ENCODE peak calls at places on chromosomes 12 and 14, in six cellular contexts. Z, A, Q, X, P and N are unnamed samples.
A peak's percentile ranks its signal among the peaks of the same experiment; 100 is the strongest.

GRCh38 chr14:55366271-55366670 is 45.4 kb downstream of the ATG14 start:
- DNase-seq in Q (no peak), A (no peak), P (no peak), X (no peak), Z (no peak), N (no peak)

GRCh38 chr14:31286456-31287293 is 79.1 kb upstream of the HECTD1 start:
- DNase-seq in Q (no peak), Z (no peak), A (no peak), P (no peak), X (no peak), N (peak; percentile 27)

GRCh38 chr12:45469902-45470301 is 254.0 kb downstream of the ANO6 start:
- DNase-seq in A (no peak), Z (no peak), X (no peak), P (no peak), Q (no peak), N (no peak)

GRCh38 chr14:65224799-65225198 is 122.5 kb upstream of the MAX start:
- DNase-seq in P (peak; percentile 80), Z (no peak), X (no peak), A (no peak), Q (no peak), N (peak; percentile 31)

GRCh38 chr12:76236640-76237039 is 111.6 kb downstream of the BBS10 start:
- DNase-seq in A (no peak), Q (no peak), Z (no peak), X (no peak), P (no peak), N (no peak)

GRCh38 chr12:93145086-93145485 is 216.0 kb upstream of the EEA1 start:
- DNase-seq in Z (no peak), X (no peak), Q (no peak), A (no peak), P (no peak), N (no peak)

GRCh38 chr14:102317564-102318248 is 1.8 kb upstream of the ZNF839 start:
- DNase-seq in Q (no peak), P (no peak), Z (peak; percentile 81), A (no peak), X (no peak), N (peak; percentile 32)

GRCh38 chr12:64522316-64522715 is 70.4 kb downstream of the TBK1 start:
- DNase-seq in Q (no peak), Z (no peak), X (no peak), A (no peak), P (no peak), N (no peak)

GRCh38 chr12:109389146-109389545 is 41.4 kb downstream of the MYO1H start:
- DNase-seq in Z (no peak), P (no peak), X (no peak), Q (no peak), A (no peak), N (no peak)

GRCh38 chr12:105921872-105922669 is 216.7 kb downstream of the NUAK1 start:
- DNase-seq in X (no peak), Q (no peak), A (no peak), P (no peak), Z (peak; percentile 49), N (no peak)

GRCh38 chr12:67910360-67911292 is 78.6 kb upstream of the IFNG-AS1 start:
- DNase-seq in A (no peak), P (no peak), Z (peak; percentile 44), Q (no peak), X (no peak), N (no peak)

GRCh38 chr12:92007787-92008186 is 137.9 kb downstream of the BTG1 start:
- DNase-seq in A (no peak), P (no peak), Q (no peak), X (no peak), Z (no peak), N (no peak)

GRCh38 chr12:106145539-106146447 is 7.0 kb upstream of the NUAK1 start:
- DNase-seq in Q (no peak), P (no peak), Z (peak; percentile 53), X (no peak), A (no peak), N (no peak)

GRCh38 chr14:61247935-61248334 is 33.2 kb downstream of the TMEM30B start:
- DNase-seq in X (no peak), Q (no peak), P (no peak), A (no peak), Z (no peak), N (peak; percentile 84)

GRCh38 chr14:66495214-66496098 is 9.3 kb downstream of the CCDC196 start:
- DNase-seq in X (peak; percentile 40), Q (peak; percentile 39), A (peak; percentile 32), P (no peak), Z (peak; percentile 39), N (peak; percentile 50)

GRCh38 chr12:1970331-1970900 is 33.8 kb downstream of the DCP1B start:
- DNase-seq in X (no peak), Q (no peak), A (no peak), P (no peak), Z (peak; percentile 38), N (no peak)

GRCh38 chr12:123076604-123077297 is 74.1 kb downstream of the PITPNM2 start:
- DNase-seq in X (no peak), Z (no peak), P (no peak), Q (peak; percentile 25), A (no peak), N (peak; percentile 20)

GRCh38 chr14:68936476-68936875 is 42.6 kb downstream of the ACTN1 start:
- DNase-seq in X (peak; percentile 52), A (no peak), Q (no peak), Z (no peak), P (no peak), N (no peak)
- H3K4me1 ChIP-seq in X (peaks cover 7% of the 10 kb centered on the region), A (peaks cover 85% of the 10 kb centered on the region), Q (peaks cover 75% of the 10 kb centered on the region), Z (peaks cover 80% of the 10 kb centered on the region), P (peaks cover 47% of the 10 kb centered on the region), N (peaks cover 5% of the 10 kb centered on the region)

DNA sequence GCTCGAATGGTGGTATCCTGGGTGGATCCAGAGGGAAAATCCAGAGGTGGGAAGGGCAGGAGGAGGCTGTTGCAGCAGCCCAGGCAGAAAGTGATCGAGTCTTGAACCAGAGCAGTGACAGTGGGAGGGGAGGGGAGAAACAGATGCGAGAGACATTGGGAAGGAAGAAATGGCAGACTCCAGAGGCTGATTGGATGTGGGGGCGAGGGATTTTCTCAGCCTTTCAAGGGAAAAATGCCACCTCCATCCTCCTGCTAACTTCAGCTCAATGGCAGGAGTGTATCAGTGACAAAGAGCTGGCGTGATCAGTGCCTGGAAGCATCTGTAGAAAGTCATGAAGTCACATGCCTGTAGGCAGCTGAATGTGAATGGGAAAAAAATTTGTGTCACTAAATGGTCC is 38.6 kb upstream of the NRXN3 start:
- DNase-seq in P (no peak), Q (no peak), Z (no peak), A (no peak), X (no peak), N (no peak)
- H3K9me3 ChIP-seq in P (no peaks in the 10 kb centered on the region), Q (no peaks in the 10 kb centered on the region), Z (no peaks in the 10 kb centered on the region), A (no peaks in the 10 kb centered on the region), X (no peaks in the 10 kb centered on the region), N (no peaks in the 10 kb centered on the region)

DNA sequence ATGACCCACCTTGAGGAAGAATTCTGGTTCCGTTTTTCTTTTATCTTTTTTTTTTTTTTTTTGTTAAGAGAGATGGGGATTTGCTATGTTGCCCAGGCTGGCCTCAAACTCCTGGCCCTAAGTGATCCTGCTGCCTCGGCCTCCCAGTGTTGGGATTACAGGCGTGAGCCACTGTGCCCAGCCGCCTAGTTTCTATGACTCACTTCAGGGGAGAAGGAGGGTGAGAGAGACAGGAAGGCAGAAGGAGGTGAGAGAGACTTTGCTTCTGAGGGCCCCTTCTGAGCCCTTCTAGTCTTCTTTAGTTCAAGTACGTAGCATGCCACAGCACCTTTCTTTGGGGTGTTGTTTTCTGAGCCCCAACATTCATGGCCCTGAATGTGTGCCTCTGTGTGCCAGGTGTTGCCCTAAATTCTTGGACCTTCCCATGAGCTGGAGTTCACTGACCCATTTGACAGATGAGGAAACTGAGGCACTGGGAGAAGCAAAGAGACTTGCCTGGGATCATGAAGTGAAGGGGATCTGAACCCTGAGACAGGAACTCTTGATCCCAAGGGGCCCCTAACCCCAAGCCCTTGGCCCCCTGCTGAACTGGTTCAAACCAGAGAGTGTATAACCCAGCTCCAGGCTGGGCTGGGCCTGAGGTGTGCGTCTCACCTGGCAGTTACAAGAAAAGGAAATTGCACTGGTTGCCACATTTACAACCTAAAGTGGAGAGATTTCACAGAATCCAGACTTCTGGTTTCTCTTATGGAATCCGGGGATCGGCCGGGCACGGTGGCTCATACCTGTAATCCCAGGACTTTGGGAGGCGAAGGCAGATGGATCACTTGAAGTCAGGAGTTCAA is 20.8 kb downstream of the SH2B3 start:
- DNase-seq in X (no peak), P (no peak), Z (peak; percentile 11), Q (no peak), A (no peak), N (no peak)
- H3K27ac ChIP-seq in X (no peak overlapping the region), P (no peak overlapping the region), Z (peak overlapping the region; percentile 90), Q (peak overlapping the region; percentile 69), A (no peak overlapping the region), N (peak overlapping the region; percentile 63)

GRCh38 chr12:94563261-94563660 is 87.1 kb downstream of the TMCC3 start:
- DNase-seq in P (no peak), Z (peak; percentile 37), X (no peak), Q (no peak), A (no peak), N (no peak)

GRCh38 chr12:94565683-94566082 is 84.7 kb downstream of the TMCC3 start:
- DNase-seq in Q (no peak), Z (no peak), A (no peak), P (no peak), X (no peak), N (no peak)

GRCh38 chr12:94560416-94561221 is 89.7 kb downstream of the TMCC3 start:
- DNase-seq in A (no peak), Q (no peak), P (peak; percentile 60), X (no peak), Z (no peak), N (no peak)

GRCh38 chr12:94558612-94559011 is 91.7 kb downstream of the TMCC3 start:
- DNase-seq in Z (no peak), Q (no peak), X (no peak), P (no peak), A (no peak), N (no peak)

GRCh38 chr12:94561943-94562411 is 88.4 kb downstream of the TMCC3 start:
- DNase-seq in A (no peak), Q (no peak), P (peak; percentile 81), Z (peak; percentile 54), X (no peak), N (no peak)
- H3K4me1 ChIP-seq in A (no peaks in the 10 kb centered on the region), Q (no peaks in the 10 kb centered on the region), P (no peaks in the 10 kb centered on the region), Z (no peaks in the 10 kb centered on the region), X (no peaks in the 10 kb centered on the region), N (no peaks in the 10 kb centered on the region)

DNA sequence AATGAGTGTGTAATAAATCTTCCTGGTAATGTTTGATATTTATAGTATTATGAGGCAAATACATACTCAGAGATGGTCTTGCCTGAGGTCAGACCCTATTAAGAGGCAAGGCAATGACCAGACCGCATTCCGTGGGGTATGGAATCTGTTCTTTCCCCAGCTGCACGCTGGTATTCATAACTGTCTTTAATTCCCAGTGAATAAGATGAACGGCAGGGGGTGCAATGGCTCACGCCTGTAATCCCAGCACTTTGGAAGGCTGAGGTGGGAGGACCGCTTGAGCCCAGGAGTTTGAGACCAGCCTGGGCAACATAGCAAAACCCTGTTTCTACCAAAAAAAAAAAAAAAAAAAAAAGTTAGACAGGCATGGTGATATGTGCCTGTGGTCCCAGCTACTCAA is 44.6 kb downstream of the ERO1A start:
- DNase-seq in X (no peak), P (no peak), A (no peak), Q (no peak), Z (no peak), N (no peak)
- H3K9me3 ChIP-seq in X (no peaks in the 10 kb centered on the region), P (no peaks in the 10 kb centered on the region), A (no peaks in the 10 kb centered on the region), Q (no peaks in the 10 kb centered on the region), Z (no peaks in the 10 kb centered on the region), N (no peaks in the 10 kb centered on the region)

DNA sequence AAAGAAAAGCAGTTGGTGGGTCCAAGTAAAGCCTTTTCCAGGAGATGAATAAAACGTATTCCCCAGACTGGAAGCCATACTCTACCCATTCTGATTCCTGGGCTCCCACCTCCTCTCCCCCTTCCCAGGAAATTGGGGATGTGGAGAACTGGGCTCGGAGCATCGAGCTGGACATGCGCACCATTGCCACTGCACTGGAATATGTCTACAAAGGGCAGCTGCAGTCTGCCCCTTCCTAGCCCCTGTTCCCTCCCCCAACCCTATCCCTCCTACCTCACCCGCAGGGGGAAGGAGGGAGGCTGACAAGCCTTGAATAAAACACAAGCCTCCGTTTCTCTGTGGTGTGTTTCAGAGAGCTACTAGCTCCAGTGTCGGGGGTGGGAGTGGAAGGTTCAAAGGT is 822 bp upstream of the RDH5 start:
- DNase-seq in X (peak; percentile 35), Z (peak; percentile 20), A (no peak), Q (no peak), P (no peak), N (no peak)
- H3K27ac ChIP-seq in X (peak overlapping the region; percentile 38), Z (peak overlapping the region; percentile 70), A (peak overlapping the region; percentile 96), Q (no peak overlapping the region), P (peak overlapping the region; percentile 69), N (no peak overlapping the region)